ENCODE peak calls at places on chromosomes 5 and 9, in five cellular contexts. Z, B, O, P and G are unnamed samples.

GRCh38 chr9:115115924-115116323 is 2.0 kb downstream of the TNC start:
- DNase-seq in Z (peak; percentile 72), P (no peak), B (no peak), O (no peak), G (no peak)

GRCh38 chr5:90613918-90614504 is 55.4 kb downstream of the ADGRV1 start:
- DNase-seq in O (no peak), B (no peak), Z (no peak), P (no peak), G (no peak)

GRCh38 chr5:122788996-122789395 is 14.1 kb downstream of the SNX2 start:
- DNase-seq in P (no peak), Z (no peak), B (no peak), O (no peak), G (no peak)

GRCh38 chr5:139746691-139747582 is 48.7 kb upstream of the PSD2 start:
- DNase-seq in Z (no peak), O (peak; percentile 63), B (peak; percentile 43), P (no peak), G (peak; percentile 65)

GRCh38 chr9:87193925-87194380 is 246.6 kb upstream of the GAS1 start:
- DNase-seq in P (no peak), Z (no peak), O (no peak), B (no peak), G (no peak)

GRCh38 chr9:127223266-127223665 is 41.3 kb upstream of the GARNL3 start:
- DNase-seq in B (no peak), O (no peak), Z (no peak), P (no peak), G (no peak)

GRCh38 chr9:98522487-98522886 is 186.2 kb downstream of the GABBR2 start:
- DNase-seq in B (no peak), P (no peak), O (no peak), Z (no peak), G (no peak)

GRCh38 chr9:129183495-129184308 is 5.6 kb upstream of the IER5L start:
- DNase-seq in Z (peak; percentile 40), B (no peak), O (no peak), P (no peak), G (peak; percentile 37)

GRCh38 chr9:99050292-99050911 is 54.5 kb upstream of the TGFBR1 start:
- DNase-seq in P (no peak), Z (peak; percentile 79), B (no peak), O (no peak), G (no peak)

GRCh38 chr5:34580983-34581382 is 75.1 kb upstream of the RAI14 start:
- DNase-seq in O (no peak), P (no peak), B (no peak), Z (no peak), G (no peak)

GRCh38 chr5:92890841-92891244 is 690.2 kb downstream of the NR2F1-AS1 start:
- DNase-seq in P (no peak), B (no peak), O (no peak), Z (peak; percentile 6), G (no peak)

GRCh38 chr5:76724871-76725270 is 8.9 kb downstream of the F2R start:
- DNase-seq in P (no peak), Z (no peak), B (no peak), O (no peak), G (no peak)

GRCh38 chr5:171207256-171207866 is 101.7 kb upstream of the TLX3 start:
- DNase-seq in O (no peak), Z (peak; percentile 5), B (peak; percentile 82), P (no peak), G (peak; percentile 55)

GRCh38 chr9:79671558-79671957 is 99.8 kb downstream of the TLE4 start:
- DNase-seq in O (no peak), B (no peak), Z (no peak), P (no peak), G (no peak)

GRCh38 chr9:137551656-137552534 is at the start of gene MRPL41:
- DNase-seq in Z (peak; percentile 98), O (peak; percentile 88), B (peak; percentile 82), P (peak; percentile 76), G (peak; percentile 89)

GRCh38 chr5:58040044-58040443 is 419.8 kb downstream of the PLK2 start:
- DNase-seq in B (no peak), Z (no peak), P (no peak), O (no peak), G (no peak)

GRCh38 chr9:90830977-90831376 is 29.4 kb downstream of the SYK start:
- DNase-seq in O (no peak), B (peak; percentile 83), P (no peak), Z (no peak), G (no peak)

GRCh38 chr5:38663276-38663675 is 106.8 kb upstream of the LIFR start:
- DNase-seq in B (no peak), O (no peak), P (no peak), Z (no peak), G (no peak)

GRCh38 chr9:120688758-120689157 is 25.5 kb downstream of the MEGF9 start:
- DNase-seq in O (no peak), Z (no peak), B (no peak), P (no peak), G (no peak)

GRCh38 chr9:76379494-76379893 is 14.7 kb downstream of the RFK start:
- DNase-seq in Z (no peak), P (no peak), O (no peak), B (no peak), G (no peak)